ENCODE peak calls at places on chromosomes 11 and 22, in seven cellular contexts. E is mammary epithelial cell, I is IMR-90, V is fibroblast of lung, O is H9, A is HCT116, B is K562. D is an unnamed sample.

GRCh38 chr11:119236891-119237290 is 30.8 kb downstream of the CBL start:
- DNase-seq in E (no peak), O (no peak), A (no peak), I (peak; percentile 84), V (peak; percentile 44), B (no peak), D (no peak)

GRCh38 chr22:27473533-27473932 is 328.0 kb downstream of the MN1 start:
- DNase-seq in E (peak; percentile 85), V (no peak), I (no peak), O (no peak), A (peak; percentile 56), B (peak; percentile 12), D (no peak)

GRCh38 chr11:61581931-61582330 is 1.1 kb upstream of the SYT7 start:
- DNase-seq in B (no peak), V (no peak), I (no peak), A (no peak), E (no peak), O (no peak), D (no peak)

GRCh38 chr22:45290410-45290936 is 5.7 kb downstream of the UPK3A start:
- DNase-seq in B (no peak), V (peak; percentile 64), E (peak; percentile 67), A (peak; percentile 64), I (peak; percentile 83), O (peak; percentile 63), D (no peak)

GRCh38 chr11:4140067-4140636 is 45.6 kb downstream of the RRM1 start:
- DNase-seq in I (no peak), V (no peak), E (no peak), B (no peak), A (no peak), O (no peak), D (no peak)

GRCh38 chr11:2088746-2089535 is 50.2 kb downstream of the IGF2 start:
- DNase-seq in I (no peak), O (peak; percentile 54), E (no peak), V (no peak), A (no peak), B (peak; percentile 24), D (no peak)

GRCh38 chr11:100827934-100828661 is 141.0 kb downstream of the ARHGAP42 start:
- DNase-seq in A (peak; percentile 48), B (peak; percentile 9), O (peak; percentile 44), E (peak; percentile 57), V (peak; percentile 55), I (peak; percentile 84), D (peak; percentile 8)

GRCh38 chr11:85945296-85945695 is 90.1 kb downstream of the CCDC83 start:
- DNase-seq in E (no peak), I (no peak), O (no peak), V (no peak), A (no peak), B (no peak), D (peak; percentile 19)

GRCh38 chr11:118684187-118684586 is 4.7 kb upstream of the TREH start:
- DNase-seq in A (no peak), I (no peak), O (no peak), V (no peak), B (no peak), E (no peak), D (no peak)

GRCh38 chr11:3971756-3972404 is 116.4 kb downstream of the STIM1 start:
- DNase-seq in O (no peak), E (peak; percentile 26), I (peak; percentile 46), B (no peak), A (no peak), V (peak; percentile 48), D (no peak)

GRCh38 chr11:14644396-14645246 is 1.0 kb downstream of the PDE3B start:
- DNase-seq in O (peak; percentile 63), B (peak; percentile 11), A (peak; percentile 12), I (no peak), V (peak; percentile 31), E (peak; percentile 16), D (peak; percentile 35)

GRCh38 chr11:14259870-14260269 is 99.1 kb downstream of the RRAS2 start:
- DNase-seq in I (no peak), V (no peak), O (no peak), E (no peak), A (no peak), B (no peak), D (no peak)

GRCh38 chr11:120853435-120853834 is 170.5 kb upstream of the TBCEL start:
- DNase-seq in B (no peak), I (no peak), E (no peak), V (no peak), O (no peak), A (no peak), D (no peak)

GRCh38 chr22:33807465-33807864 is 112.8 kb downstream of the LARGE1 start:
- DNase-seq in V (peak; percentile 33), E (no peak), I (peak; percentile 48), A (no peak), B (no peak), O (no peak), D (no peak)

GRCh38 chr11:91860661-91861060 is 364.0 kb upstream of the FAT3 start:
- DNase-seq in O (no peak), E (no peak), V (no peak), B (no peak), I (no peak), A (no peak), D (no peak)

GRCh38 chr11:2730323-2731284 is 30.8 kb upstream of the KCNQ1OT1 start:
- DNase-seq in A (no peak), I (no peak), V (no peak), B (no peak), O (no peak), E (no peak), D (no peak)

GRCh38 chr11:102551188-102551781 is 20.7 kb upstream of the MMP7 start:
- DNase-seq in B (no peak), E (no peak), V (no peak), A (no peak), O (no peak), I (no peak), D (no peak)

GRCh38 chr11:73186886-73187285 is 31.2 kb upstream of the P2RY2 start:
- DNase-seq in I (no peak), B (no peak), A (no peak), O (no peak), E (no peak), V (no peak), D (no peak)

GRCh38 chr11:20131744-20132666 is 28.3 kb downstream of the DBX1 start:
- DNase-seq in E (peak; percentile 51), V (peak; percentile 66), O (peak; percentile 80), B (peak; percentile 70), A (no peak), I (peak; percentile 55), D (peak; percentile 18)

GRCh38 chr22:30947821-30948454 is 20.6 kb downstream of the MORC2 start:
- DNase-seq in V (peak; percentile 79), O (no peak), I (peak; percentile 70), B (no peak), E (peak; percentile 64), A (peak; percentile 16), D (no peak)

GRCh38 chr22:29245626-29246385 is 22.0 kb downstream of the RHBDD3 start:
- DNase-seq in V (peak; percentile 70), I (peak; percentile 54), B (peak; percentile 63), O (peak; percentile 75), E (peak; percentile 34), A (peak; percentile 34), D (peak; percentile 83)

DNA sequence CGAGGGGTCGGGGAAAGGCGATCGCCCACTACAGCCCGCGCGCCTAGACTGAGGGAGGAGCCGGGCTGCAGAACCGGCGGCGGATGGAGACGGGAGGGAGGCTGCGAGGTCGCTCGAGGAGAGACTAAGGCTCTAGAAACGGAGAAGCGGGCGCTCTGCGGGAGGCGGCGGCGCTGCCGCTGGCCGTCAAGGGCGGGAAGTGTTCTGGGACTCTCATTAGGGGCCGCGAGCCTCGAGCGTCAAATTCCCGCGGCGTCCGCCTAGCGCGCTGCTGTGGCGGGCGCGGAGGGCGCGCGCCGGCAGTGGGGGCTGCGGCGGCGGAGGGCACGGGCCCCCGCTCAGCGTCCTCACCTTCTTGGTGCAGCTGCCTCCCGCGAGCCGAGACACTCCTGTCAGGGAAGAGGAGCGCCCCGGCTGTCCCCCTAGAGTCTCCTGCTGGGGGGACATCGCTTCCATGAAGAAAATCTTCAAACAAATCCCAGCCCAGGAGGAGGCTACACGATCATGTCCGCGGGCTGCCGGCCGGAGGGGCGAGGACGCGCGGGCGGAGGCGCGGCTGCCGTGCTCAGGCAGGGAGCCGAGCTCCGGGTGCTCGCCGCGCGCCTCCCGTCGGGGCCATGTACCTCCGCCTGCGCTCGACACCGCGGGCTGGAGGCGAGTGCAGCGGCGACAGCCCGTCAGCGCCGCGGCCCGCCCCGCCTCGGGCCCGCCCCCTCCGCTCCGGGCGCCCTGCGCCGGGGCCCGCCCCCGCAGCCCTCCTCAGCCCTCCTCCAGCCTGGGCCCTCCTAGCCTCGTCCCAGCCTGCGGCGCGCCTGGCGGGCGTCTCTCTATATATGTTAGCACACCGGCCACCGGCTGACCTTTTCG is at the start of gene ARHGAP20:
- DNase-seq in E (peak; percentile 28), B (peak; percentile 62), A (no peak), I (peak; percentile 71), V (peak; percentile 64), O (peak; percentile 81), D (no peak)
- TF ChIP-seq CTCF in E (no peak), B (no peak), A (no peak), I (no peak), V (no peak), O (peak; percentile 9), D (no peak)

DNA sequence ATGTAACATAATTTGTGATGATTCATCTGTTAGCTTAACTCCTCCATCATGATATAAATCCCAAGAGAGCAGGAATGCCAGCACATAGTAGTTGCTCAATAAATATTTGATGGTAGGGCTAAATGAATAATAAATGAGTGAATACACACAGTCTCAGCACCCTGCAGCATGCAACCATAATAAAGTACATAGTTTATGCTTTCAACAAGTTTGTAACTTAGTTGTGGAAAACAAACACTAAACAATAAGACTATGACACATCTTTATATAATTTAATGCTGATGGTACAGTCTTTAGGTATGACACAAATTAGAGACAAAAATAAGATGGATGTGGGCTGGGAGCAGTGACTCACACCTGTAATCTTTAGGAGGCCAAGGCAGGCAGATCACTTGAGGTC is 3.8 kb downstream of the ALKBH8 start:
- DNase-seq in V (no peak), E (peak; percentile 87), A (no peak), B (no peak), I (peak; percentile 34), O (no peak), D (no peak)
- H3K9ac ChIP-seq in V (no peak overlapping the region), E (no peak overlapping the region), A (no peak overlapping the region), B (no peak overlapping the region), I (no peak overlapping the region), O (no peak overlapping the region), D (no peak overlapping the region)

GRCh38 chr11:41845066-41845465 is 385.6 kb upstream of the LRRC4C start:
- DNase-seq in A (no peak), B (no peak), E (no peak), V (no peak), I (no peak), O (no peak), D (no peak)
- TF ChIP-seq CTCF in A (no peak), B (no peak), E (no peak), V (no peak), I (no peak), O (peak; percentile 51), D (no peak)

GRCh38 chr11:109864834-109865557 is 228.2 kb upstream of the ZC3H12C start:
- DNase-seq in A (no peak), V (peak; percentile 67), B (no peak), E (peak; percentile 39), O (no peak), I (peak; percentile 74), D (no peak)
- H3K9ac ChIP-seq in A (peak overlapping the region; percentile 15), V (no peak overlapping the region), B (no peak overlapping the region), E (no peak overlapping the region), O (no peak overlapping the region), I (no peak overlapping the region), D (no peak overlapping the region)

D was measured in DND-41.